ENCODE peak calls at places on chromosomes 11 and 22, in ten cellular contexts. One of them, this sample, is unnamed.
A peak's percentile ranks its signal among the peaks of the same experiment; 100 is the strongest.

GRCh38 chr22:24501366-24502005 is 6.4 kb downstream of the UPB1 start:
- DNase-seq in nephron progenitor cell: no peak
- DNase-seq in T-helper 2 cell: no peak
- DNase-seq in stimulated activated CD4-positive, alpha-beta T cell treated with anti-CD3 and anti-CD28 coated beads, Interleukin-12 subunit alpha, Interleukin-12 subunit beta, amount 100 ng/mL, for 24 hours: no peak
- DNase-seq in AG08395: no peak
- DNase-seq in activated naive CD4-positive, alpha-beta T cell: no peak
- DNase-seq in smooth muscle cell of the brain vasculature: no peak
- DNase-seq in HFF-Myc: no peak
- DNase-seq in activated CD4-positive, CD25-positive, alpha-beta regulatory T cell: no peak
- DNase-seq in T-cell: no peak
- DNase-seq in this sample: no peak

GRCh38 chr11:33916736-33917135 is 24.9 kb upstream of the LMO2 start:
- DNase-seq in nephron progenitor cell: no peak
- DNase-seq in T-helper 2 cell: no peak
- DNase-seq in stimulated activated CD4-positive, alpha-beta T cell treated with anti-CD3 and anti-CD28 coated beads, Interleukin-12 subunit alpha, Interleukin-12 subunit beta, amount 100 ng/mL, for 24 hours: no peak
- DNase-seq in AG08395: no peak
- DNase-seq in activated naive CD4-positive, alpha-beta T cell: no peak
- DNase-seq in smooth muscle cell of the brain vasculature: no peak
- DNase-seq in HFF-Myc: no peak
- DNase-seq in activated CD4-positive, CD25-positive, alpha-beta regulatory T cell: no peak
- DNase-seq in T-cell: no peak
- DNase-seq in this sample: no peak

GRCh38 chr22:42346722-42347121 is 76.3 kb upstream of the TCF20 start:
- DNase-seq in nephron progenitor cell: no peak
- DNase-seq in T-helper 2 cell: no peak
- DNase-seq in stimulated activated CD4-positive, alpha-beta T cell treated with anti-CD3 and anti-CD28 coated beads, Interleukin-12 subunit alpha, Interleukin-12 subunit beta, amount 100 ng/mL, for 24 hours: no peak
- DNase-seq in AG08395: no peak
- DNase-seq in activated naive CD4-positive, alpha-beta T cell: no peak
- DNase-seq in smooth muscle cell of the brain vasculature: no peak
- DNase-seq in HFF-Myc: no peak
- DNase-seq in activated CD4-positive, CD25-positive, alpha-beta regulatory T cell: no peak
- DNase-seq in T-cell: no peak
- DNase-seq in this sample: no peak

GRCh38 chr11:65417702-65418430 is 4.7 kb upstream of the NEAT1 start:
- DNase-seq in nephron progenitor cell: peak; percentile 38
- DNase-seq in T-helper 2 cell: no peak
- DNase-seq in stimulated activated CD4-positive, alpha-beta T cell treated with anti-CD3 and anti-CD28 coated beads, Interleukin-12 subunit alpha, Interleukin-12 subunit beta, amount 100 ng/mL, for 24 hours: no peak
- DNase-seq in AG08395: peak; percentile 58
- DNase-seq in activated naive CD4-positive, alpha-beta T cell: peak; percentile 32
- DNase-seq in smooth muscle cell of the brain vasculature: no peak
- DNase-seq in HFF-Myc: no peak
- DNase-seq in activated CD4-positive, CD25-positive, alpha-beta regulatory T cell: no peak
- DNase-seq in T-cell: peak; percentile 25
- DNase-seq in this sample: no peak

GRCh38 chr22:22687638-22688500 is 43.5 kb downstream of the GGTLC2 start:
- DNase-seq in nephron progenitor cell: peak; percentile 47
- DNase-seq in T-helper 2 cell: no peak
- DNase-seq in stimulated activated CD4-positive, alpha-beta T cell treated with anti-CD3 and anti-CD28 coated beads, Interleukin-12 subunit alpha, Interleukin-12 subunit beta, amount 100 ng/mL, for 24 hours: no peak
- DNase-seq in AG08395: peak; percentile 71
- DNase-seq in activated naive CD4-positive, alpha-beta T cell: no peak
- DNase-seq in smooth muscle cell of the brain vasculature: peak; percentile 24
- DNase-seq in HFF-Myc: peak; percentile 12
- DNase-seq in activated CD4-positive, CD25-positive, alpha-beta regulatory T cell: no peak
- DNase-seq in T-cell: no peak
- DNase-seq in this sample: peak; percentile 23

GRCh38 chr11:17275376-17276235 is 933 bp upstream of the NUCB2 start:
- DNase-seq in nephron progenitor cell: no peak
- DNase-seq in T-helper 2 cell: no peak
- DNase-seq in stimulated activated CD4-positive, alpha-beta T cell treated with anti-CD3 and anti-CD28 coated beads, Interleukin-12 subunit alpha, Interleukin-12 subunit beta, amount 100 ng/mL, for 24 hours: no peak
- DNase-seq in AG08395: no peak
- DNase-seq in activated naive CD4-positive, alpha-beta T cell: no peak
- DNase-seq in smooth muscle cell of the brain vasculature: no peak
- DNase-seq in HFF-Myc: no peak
- DNase-seq in activated CD4-positive, CD25-positive, alpha-beta regulatory T cell: no peak
- DNase-seq in T-cell: no peak
- DNase-seq in this sample: no peak

GRCh38 chr22:46050916-46051614 is 74.1 kb upstream of the WNT7B start:
- DNase-seq in nephron progenitor cell: no peak
- DNase-seq in T-helper 2 cell: no peak
- DNase-seq in stimulated activated CD4-positive, alpha-beta T cell treated with anti-CD3 and anti-CD28 coated beads, Interleukin-12 subunit alpha, Interleukin-12 subunit beta, amount 100 ng/mL, for 24 hours: no peak
- DNase-seq in AG08395: no peak
- DNase-seq in activated naive CD4-positive, alpha-beta T cell: no peak
- DNase-seq in smooth muscle cell of the brain vasculature: no peak
- DNase-seq in HFF-Myc: no peak
- DNase-seq in activated CD4-positive, CD25-positive, alpha-beta regulatory T cell: no peak
- DNase-seq in T-cell: no peak
- DNase-seq in this sample: no peak

GRCh38 chr11:133925756-133926155 is 31.0 kb downstream of the IGSF9B start:
- DNase-seq in nephron progenitor cell: no peak
- DNase-seq in T-helper 2 cell: no peak
- DNase-seq in stimulated activated CD4-positive, alpha-beta T cell treated with anti-CD3 and anti-CD28 coated beads, Interleukin-12 subunit alpha, Interleukin-12 subunit beta, amount 100 ng/mL, for 24 hours: no peak
- DNase-seq in AG08395: no peak
- DNase-seq in activated naive CD4-positive, alpha-beta T cell: no peak
- DNase-seq in smooth muscle cell of the brain vasculature: no peak
- DNase-seq in HFF-Myc: no peak
- DNase-seq in activated CD4-positive, CD25-positive, alpha-beta regulatory T cell: no peak
- DNase-seq in T-cell: no peak
- DNase-seq in this sample: no peak

GRCh38 chr11:16958833-16959232 is 55.4 kb downstream of the PLEKHA7 start:
- DNase-seq in nephron progenitor cell: no peak
- DNase-seq in T-helper 2 cell: no peak
- DNase-seq in stimulated activated CD4-positive, alpha-beta T cell treated with anti-CD3 and anti-CD28 coated beads, Interleukin-12 subunit alpha, Interleukin-12 subunit beta, amount 100 ng/mL, for 24 hours: no peak
- DNase-seq in AG08395: no peak
- DNase-seq in activated naive CD4-positive, alpha-beta T cell: no peak
- DNase-seq in smooth muscle cell of the brain vasculature: no peak
- DNase-seq in HFF-Myc: no peak
- DNase-seq in activated CD4-positive, CD25-positive, alpha-beta regulatory T cell: no peak
- DNase-seq in T-cell: no peak
- DNase-seq in this sample: no peak

GRCh38 chr22:46776876-46777608 is 14.6 kb downstream of the TBC1D22A start:
- DNase-seq in nephron progenitor cell: no peak
- DNase-seq in T-helper 2 cell: no peak
- DNase-seq in stimulated activated CD4-positive, alpha-beta T cell treated with anti-CD3 and anti-CD28 coated beads, Interleukin-12 subunit alpha, Interleukin-12 subunit beta, amount 100 ng/mL, for 24 hours: no peak
- DNase-seq in AG08395: no peak
- DNase-seq in activated naive CD4-positive, alpha-beta T cell: no peak
- DNase-seq in smooth muscle cell of the brain vasculature: no peak
- DNase-seq in HFF-Myc: no peak
- DNase-seq in activated CD4-positive, CD25-positive, alpha-beta regulatory T cell: no peak
- DNase-seq in T-cell: no peak
- DNase-seq in this sample: no peak

GRCh38 chr11:1298695-1299492 is 10.5 kb downstream of the TOLLIP start:
- DNase-seq in nephron progenitor cell: peak; percentile 37
- DNase-seq in T-helper 2 cell: no peak
- DNase-seq in stimulated activated CD4-positive, alpha-beta T cell treated with anti-CD3 and anti-CD28 coated beads, Interleukin-12 subunit alpha, Interleukin-12 subunit beta, amount 100 ng/mL, for 24 hours: no peak
- DNase-seq in AG08395: peak; percentile 90
- DNase-seq in activated naive CD4-positive, alpha-beta T cell: no peak
- DNase-seq in smooth muscle cell of the brain vasculature: no peak
- DNase-seq in HFF-Myc: no peak
- DNase-seq in activated CD4-positive, CD25-positive, alpha-beta regulatory T cell: no peak
- DNase-seq in T-cell: no peak
- DNase-seq in this sample: no peak

GRCh38 chr11:121614661-121615240 is 162.0 kb upstream of the SORL1-AS1 start:
- DNase-seq in nephron progenitor cell: no peak
- DNase-seq in T-helper 2 cell: no peak
- DNase-seq in stimulated activated CD4-positive, alpha-beta T cell treated with anti-CD3 and anti-CD28 coated beads, Interleukin-12 subunit alpha, Interleukin-12 subunit beta, amount 100 ng/mL, for 24 hours: no peak
- DNase-seq in AG08395: no peak
- DNase-seq in activated naive CD4-positive, alpha-beta T cell: no peak
- DNase-seq in smooth muscle cell of the brain vasculature: no peak
- DNase-seq in HFF-Myc: no peak
- DNase-seq in activated CD4-positive, CD25-positive, alpha-beta regulatory T cell: no peak
- DNase-seq in T-cell: no peak
- DNase-seq in this sample: no peak

GRCh38 chr22:27718186-27719032 is 83.1 kb downstream of the MN1 start:
- DNase-seq in nephron progenitor cell: peak; percentile 17
- DNase-seq in T-helper 2 cell: no peak
- DNase-seq in stimulated activated CD4-positive, alpha-beta T cell treated with anti-CD3 and anti-CD28 coated beads, Interleukin-12 subunit alpha, Interleukin-12 subunit beta, amount 100 ng/mL, for 24 hours: no peak
- DNase-seq in AG08395: peak; percentile 99
- DNase-seq in activated naive CD4-positive, alpha-beta T cell: no peak
- DNase-seq in smooth muscle cell of the brain vasculature: peak; percentile 65
- DNase-seq in HFF-Myc: peak; percentile 84
- DNase-seq in activated CD4-positive, CD25-positive, alpha-beta regulatory T cell: no peak
- DNase-seq in T-cell: no peak
- DNase-seq in this sample: peak; percentile 22

GRCh38 chr22:33296941-33297340 is 238.8 kb upstream of the SYN3 start:
- DNase-seq in nephron progenitor cell: no peak
- DNase-seq in T-helper 2 cell: no peak
- DNase-seq in stimulated activated CD4-positive, alpha-beta T cell treated with anti-CD3 and anti-CD28 coated beads, Interleukin-12 subunit alpha, Interleukin-12 subunit beta, amount 100 ng/mL, for 24 hours: no peak
- DNase-seq in AG08395: no peak
- DNase-seq in activated naive CD4-positive, alpha-beta T cell: no peak
- DNase-seq in smooth muscle cell of the brain vasculature: no peak
- DNase-seq in HFF-Myc: no peak
- DNase-seq in activated CD4-positive, CD25-positive, alpha-beta regulatory T cell: no peak
- DNase-seq in T-cell: no peak
- DNase-seq in this sample: no peak

GRCh38 chr11:1153105-1153950 is 4.4 kb upstream of the MUC5AC start:
- DNase-seq in nephron progenitor cell: no peak
- DNase-seq in T-helper 2 cell: no peak
- DNase-seq in stimulated activated CD4-positive, alpha-beta T cell treated with anti-CD3 and anti-CD28 coated beads, Interleukin-12 subunit alpha, Interleukin-12 subunit beta, amount 100 ng/mL, for 24 hours: no peak
- DNase-seq in AG08395: no peak
- DNase-seq in activated naive CD4-positive, alpha-beta T cell: no peak
- DNase-seq in smooth muscle cell of the brain vasculature: no peak
- DNase-seq in HFF-Myc: no peak
- DNase-seq in activated CD4-positive, CD25-positive, alpha-beta regulatory T cell: no peak
- DNase-seq in T-cell: no peak
- DNase-seq in this sample: no peak

GRCh38 chr11:105144887-105145286 is 5.3 kb upstream of the CARD18 start:
- DNase-seq in nephron progenitor cell: no peak
- DNase-seq in T-helper 2 cell: no peak
- DNase-seq in stimulated activated CD4-positive, alpha-beta T cell treated with anti-CD3 and anti-CD28 coated beads, Interleukin-12 subunit alpha, Interleukin-12 subunit beta, amount 100 ng/mL, for 24 hours: no peak
- DNase-seq in AG08395: peak; percentile 27
- DNase-seq in activated naive CD4-positive, alpha-beta T cell: no peak
- DNase-seq in smooth muscle cell of the brain vasculature: no peak
- DNase-seq in HFF-Myc: no peak
- DNase-seq in activated CD4-positive, CD25-positive, alpha-beta regulatory T cell: no peak
- DNase-seq in T-cell: no peak
- DNase-seq in this sample: no peak

GRCh38 chr11:33734441-33735165 is 1.6 kb downstream of the CD59 start:
- DNase-seq in nephron progenitor cell: no peak
- DNase-seq in T-helper 2 cell: no peak
- DNase-seq in stimulated activated CD4-positive, alpha-beta T cell treated with anti-CD3 and anti-CD28 coated beads, Interleukin-12 subunit alpha, Interleukin-12 subunit beta, amount 100 ng/mL, for 24 hours: no peak
- DNase-seq in AG08395: peak; percentile 22
- DNase-seq in activated naive CD4-positive, alpha-beta T cell: no peak
- DNase-seq in smooth muscle cell of the brain vasculature: no peak
- DNase-seq in HFF-Myc: no peak
- DNase-seq in activated CD4-positive, CD25-positive, alpha-beta regulatory T cell: no peak
- DNase-seq in T-cell: no peak
- DNase-seq in this sample: no peak

GRCh38 chr11:35419713-35420333 is 465 bp upstream of the SLC1A2 start:
- DNase-seq in nephron progenitor cell: peak; percentile 42
- DNase-seq in T-helper 2 cell: no peak
- DNase-seq in stimulated activated CD4-positive, alpha-beta T cell treated with anti-CD3 and anti-CD28 coated beads, Interleukin-12 subunit alpha, Interleukin-12 subunit beta, amount 100 ng/mL, for 24 hours: no peak
- DNase-seq in AG08395: peak; percentile 18
- DNase-seq in activated naive CD4-positive, alpha-beta T cell: no peak
- DNase-seq in smooth muscle cell of the brain vasculature: no peak
- DNase-seq in HFF-Myc: no peak
- DNase-seq in activated CD4-positive, CD25-positive, alpha-beta regulatory T cell: no peak
- DNase-seq in T-cell: no peak
- DNase-seq in this sample: no peak

GRCh38 chr11:97364047-97364446 is 974.2 kb downstream of the JRKL start:
- DNase-seq in nephron progenitor cell: no peak
- DNase-seq in T-helper 2 cell: no peak
- DNase-seq in stimulated activated CD4-positive, alpha-beta T cell treated with anti-CD3 and anti-CD28 coated beads, Interleukin-12 subunit alpha, Interleukin-12 subunit beta, amount 100 ng/mL, for 24 hours: no peak
- DNase-seq in AG08395: no peak
- DNase-seq in activated naive CD4-positive, alpha-beta T cell: no peak
- DNase-seq in smooth muscle cell of the brain vasculature: peak; percentile 24
- DNase-seq in HFF-Myc: no peak
- DNase-seq in activated CD4-positive, CD25-positive, alpha-beta regulatory T cell: no peak
- DNase-seq in T-cell: no peak
- DNase-seq in this sample: peak; percentile 67

GRCh38 chr11:74770456-74770855 is 21.8 kb downstream of the RNF169 start:
- DNase-seq in nephron progenitor cell: no peak
- DNase-seq in T-helper 2 cell: no peak
- DNase-seq in stimulated activated CD4-positive, alpha-beta T cell treated with anti-CD3 and anti-CD28 coated beads, Interleukin-12 subunit alpha, Interleukin-12 subunit beta, amount 100 ng/mL, for 24 hours: no peak
- DNase-seq in AG08395: no peak
- DNase-seq in activated naive CD4-positive, alpha-beta T cell: no peak
- DNase-seq in smooth muscle cell of the brain vasculature: no peak
- DNase-seq in HFF-Myc: no peak
- DNase-seq in activated CD4-positive, CD25-positive, alpha-beta regulatory T cell: no peak
- DNase-seq in T-cell: no peak
- DNase-seq in this sample: peak; percentile 77

GRCh38 chr22:46357711-46358505 is 22.4 kb downstream of the TRMU start:
- DNase-seq in nephron progenitor cell: no peak
- DNase-seq in T-helper 2 cell: no peak
- DNase-seq in stimulated activated CD4-positive, alpha-beta T cell treated with anti-CD3 and anti-CD28 coated beads, Interleukin-12 subunit alpha, Interleukin-12 subunit beta, amount 100 ng/mL, for 24 hours: no peak
- DNase-seq in AG08395: no peak
- DNase-seq in activated naive CD4-positive, alpha-beta T cell: no peak
- DNase-seq in smooth muscle cell of the brain vasculature: no peak
- DNase-seq in HFF-Myc: no peak
- DNase-seq in activated CD4-positive, CD25-positive, alpha-beta regulatory T cell: no peak
- DNase-seq in T-cell: no peak
- DNase-seq in this sample: no peak

GRCh38 chr11:1293619-1294015 is 15.8 kb downstream of the TOLLIP start:
- DNase-seq in nephron progenitor cell: peak; percentile 6
- DNase-seq in T-helper 2 cell: no peak
- DNase-seq in stimulated activated CD4-positive, alpha-beta T cell treated with anti-CD3 and anti-CD28 coated beads, Interleukin-12 subunit alpha, Interleukin-12 subunit beta, amount 100 ng/mL, for 24 hours: no peak
- DNase-seq in AG08395: peak; percentile 15
- DNase-seq in activated naive CD4-positive, alpha-beta T cell: no peak
- DNase-seq in smooth muscle cell of the brain vasculature: no peak
- DNase-seq in HFF-Myc: no peak
- DNase-seq in activated CD4-positive, CD25-positive, alpha-beta regulatory T cell: no peak
- DNase-seq in T-cell: no peak
- DNase-seq in this sample: no peak

GRCh38 chr11:67416416-67417335 is 1.2 kb downstream of the CARNS1 start:
- DNase-seq in nephron progenitor cell: no peak
- DNase-seq in T-helper 2 cell: peak; percentile 79
- DNase-seq in stimulated activated CD4-positive, alpha-beta T cell treated with anti-CD3 and anti-CD28 coated beads, Interleukin-12 subunit alpha, Interleukin-12 subunit beta, amount 100 ng/mL, for 24 hours: no peak
- DNase-seq in AG08395: no peak
- DNase-seq in activated naive CD4-positive, alpha-beta T cell: peak; percentile 88
- DNase-seq in smooth muscle cell of the brain vasculature: no peak
- DNase-seq in HFF-Myc: no peak
- DNase-seq in activated CD4-positive, CD25-positive, alpha-beta regulatory T cell: no peak
- DNase-seq in T-cell: peak; percentile 87
- DNase-seq in this sample: no peak

GRCh38 chr11:61477734-61478148 is 30.8 kb upstream of the LRRC10B start:
- DNase-seq in nephron progenitor cell: peak; percentile 84
- DNase-seq in T-helper 2 cell: peak; percentile 37
- DNase-seq in stimulated activated CD4-positive, alpha-beta T cell treated with anti-CD3 and anti-CD28 coated beads, Interleukin-12 subunit alpha, Interleukin-12 subunit beta, amount 100 ng/mL, for 24 hours: peak; percentile 24
- DNase-seq in AG08395: peak; percentile 65
- DNase-seq in activated naive CD4-positive, alpha-beta T cell: peak; percentile 51
- DNase-seq in smooth muscle cell of the brain vasculature: no peak
- DNase-seq in HFF-Myc: no peak
- DNase-seq in activated CD4-positive, CD25-positive, alpha-beta regulatory T cell: peak; percentile 42
- DNase-seq in T-cell: no peak
- DNase-seq in this sample: no peak

GRCh38 chr11:72643547-72643946 is 30.7 kb downstream of the PDE2A start:
- DNase-seq in nephron progenitor cell: no peak
- DNase-seq in T-helper 2 cell: no peak
- DNase-seq in stimulated activated CD4-positive, alpha-beta T cell treated with anti-CD3 and anti-CD28 coated beads, Interleukin-12 subunit alpha, Interleukin-12 subunit beta, amount 100 ng/mL, for 24 hours: no peak
- DNase-seq in AG08395: peak; percentile 42
- DNase-seq in activated naive CD4-positive, alpha-beta T cell: no peak
- DNase-seq in smooth muscle cell of the brain vasculature: no peak
- DNase-seq in HFF-Myc: no peak
- DNase-seq in activated CD4-positive, CD25-positive, alpha-beta regulatory T cell: no peak
- DNase-seq in T-cell: no peak
- DNase-seq in this sample: no peak

GRCh38 chr11:119700536-119701346 is 28.3 kb downstream of the NECTIN1 start:
- DNase-seq in nephron progenitor cell: no peak
- DNase-seq in T-helper 2 cell: no peak
- DNase-seq in stimulated activated CD4-positive, alpha-beta T cell treated with anti-CD3 and anti-CD28 coated beads, Interleukin-12 subunit alpha, Interleukin-12 subunit beta, amount 100 ng/mL, for 24 hours: no peak
- DNase-seq in AG08395: no peak
- DNase-seq in activated naive CD4-positive, alpha-beta T cell: no peak
- DNase-seq in smooth muscle cell of the brain vasculature: no peak
- DNase-seq in HFF-Myc: no peak
- DNase-seq in activated CD4-positive, CD25-positive, alpha-beta regulatory T cell: no peak
- DNase-seq in T-cell: no peak
- DNase-seq in this sample: no peak

GRCh38 chr11:28963189-28963588 is 855.0 kb downstream of the METTL15 start:
- DNase-seq in nephron progenitor cell: no peak
- DNase-seq in T-helper 2 cell: no peak
- DNase-seq in stimulated activated CD4-positive, alpha-beta T cell treated with anti-CD3 and anti-CD28 coated beads, Interleukin-12 subunit alpha, Interleukin-12 subunit beta, amount 100 ng/mL, for 24 hours: no peak
- DNase-seq in AG08395: peak; percentile 38
- DNase-seq in activated naive CD4-positive, alpha-beta T cell: no peak
- DNase-seq in smooth muscle cell of the brain vasculature: no peak
- DNase-seq in HFF-Myc: no peak
- DNase-seq in activated CD4-positive, CD25-positive, alpha-beta regulatory T cell: no peak
- DNase-seq in T-cell: no peak
- DNase-seq in this sample: no peak

GRCh38 chr11:61908730-61909622 is 8.4 kb downstream of the RAB3IL1 start:
- DNase-seq in nephron progenitor cell: peak; percentile 52
- DNase-seq in T-helper 2 cell: no peak
- DNase-seq in stimulated activated CD4-positive, alpha-beta T cell treated with anti-CD3 and anti-CD28 coated beads, Interleukin-12 subunit alpha, Interleukin-12 subunit beta, amount 100 ng/mL, for 24 hours: no peak
- DNase-seq in AG08395: no peak
- DNase-seq in activated naive CD4-positive, alpha-beta T cell: no peak
- DNase-seq in smooth muscle cell of the brain vasculature: no peak
- DNase-seq in HFF-Myc: no peak
- DNase-seq in activated CD4-positive, CD25-positive, alpha-beta regulatory T cell: no peak
- DNase-seq in T-cell: no peak
- DNase-seq in this sample: no peak

This sample was measured in glomerular endothelial cell.